ENCODE peak calls at places on chromosomes 13 and 19, in seven cellular contexts. One of them, this sample, is unnamed.

GRCh38 chr13:103948477-103948876 is 882.3 kb upstream of the SLC10A2 start:
- DNase-seq in HEK293T: no peak
- DNase-seq in mesenchymal stem cell: no peak
- DNase-seq in BE2C: no peak
- DNase-seq in HL-60: no peak
- DNase-seq in EH: no peak
- DNase-seq in stimulated activated CD4-positive, alpha-beta T cell treated with anti-CD3 and anti-CD28 coated beads, TNF-alpha, amount 100 ng/mL, for 1 hour: no peak
- DNase-seq in this sample: no peak

GRCh38 chr13:21344662-21345176 is 114.4 kb downstream of the ZDHHC20 start:
- DNase-seq in HEK293T: no peak
- DNase-seq in mesenchymal stem cell: no peak
- DNase-seq in BE2C: no peak
- DNase-seq in HL-60: peak
- DNase-seq in EH: no peak
- DNase-seq in stimulated activated CD4-positive, alpha-beta T cell treated with anti-CD3 and anti-CD28 coated beads, TNF-alpha, amount 100 ng/mL, for 1 hour: no peak
- DNase-seq in this sample: no peak

GRCh38 chr13:78102121-78102677 is 183.6 kb upstream of the EDNRB start:
- DNase-seq in HEK293T: no peak
- DNase-seq in mesenchymal stem cell: peak
- DNase-seq in BE2C: no peak
- DNase-seq in HL-60: peak
- DNase-seq in EH: peak
- DNase-seq in stimulated activated CD4-positive, alpha-beta T cell treated with anti-CD3 and anti-CD28 coated beads, TNF-alpha, amount 100 ng/mL, for 1 hour: no peak
- DNase-seq in this sample: no peak

GRCh38 chr13:59681630-59682311 is 482.0 kb downstream of the DIAPH3 start:
- DNase-seq in HEK293T: no peak
- DNase-seq in mesenchymal stem cell: no peak
- DNase-seq in BE2C: no peak
- DNase-seq in HL-60: no peak
- DNase-seq in EH: peak
- DNase-seq in stimulated activated CD4-positive, alpha-beta T cell treated with anti-CD3 and anti-CD28 coated beads, TNF-alpha, amount 100 ng/mL, for 1 hour: no peak
- DNase-seq in this sample: no peak

GRCh38 chr19:53597023-53597422 is 34.8 kb upstream of the DPRX start:
- DNase-seq in HEK293T: no peak
- DNase-seq in mesenchymal stem cell: no peak
- DNase-seq in BE2C: no peak
- DNase-seq in HL-60: no peak
- DNase-seq in EH: no peak
- DNase-seq in stimulated activated CD4-positive, alpha-beta T cell treated with anti-CD3 and anti-CD28 coated beads, TNF-alpha, amount 100 ng/mL, for 1 hour: no peak
- DNase-seq in this sample: no peak

GRCh38 chr13:26202365-26202972 is 19.6 kb downstream of the RNF6 start:
- DNase-seq in HEK293T: no peak
- DNase-seq in mesenchymal stem cell: peak
- DNase-seq in BE2C: no peak
- DNase-seq in HL-60: no peak
- DNase-seq in EH: peak
- DNase-seq in stimulated activated CD4-positive, alpha-beta T cell treated with anti-CD3 and anti-CD28 coated beads, TNF-alpha, amount 100 ng/mL, for 1 hour: no peak
- DNase-seq in this sample: no peak

GRCh38 chr19:11405846-11406643 is 13.1 kb downstream of the RGL3 start:
- DNase-seq in HEK293T: no peak
- DNase-seq in mesenchymal stem cell: no peak
- DNase-seq in BE2C: peak
- DNase-seq in HL-60: no peak
- DNase-seq in EH: no peak
- DNase-seq in stimulated activated CD4-positive, alpha-beta T cell treated with anti-CD3 and anti-CD28 coated beads, TNF-alpha, amount 100 ng/mL, for 1 hour: no peak
- DNase-seq in this sample: peak

GRCh38 chr19:34959021-34959420 is 5.0 kb downstream of the ZNF792 start:
- DNase-seq in HEK293T: no peak
- DNase-seq in mesenchymal stem cell: no peak
- DNase-seq in BE2C: no peak
- DNase-seq in HL-60: no peak
- DNase-seq in EH: no peak
- DNase-seq in stimulated activated CD4-positive, alpha-beta T cell treated with anti-CD3 and anti-CD28 coated beads, TNF-alpha, amount 100 ng/mL, for 1 hour: no peak
- DNase-seq in this sample: no peak

GRCh38 chr13:99103536-99103935 is 97.1 kb upstream of the UBAC2 start:
- DNase-seq in HEK293T: peak
- DNase-seq in mesenchymal stem cell: no peak
- DNase-seq in BE2C: no peak
- DNase-seq in HL-60: no peak
- DNase-seq in EH: no peak
- DNase-seq in stimulated activated CD4-positive, alpha-beta T cell treated with anti-CD3 and anti-CD28 coated beads, TNF-alpha, amount 100 ng/mL, for 1 hour: no peak
- DNase-seq in this sample: peak

GRCh38 chr13:75364131-75364713 is 117.7 kb downstream of the TBC1D4 start:
- DNase-seq in HEK293T: no peak
- DNase-seq in mesenchymal stem cell: no peak
- DNase-seq in BE2C: no peak
- DNase-seq in HL-60: no peak
- DNase-seq in EH: no peak
- DNase-seq in stimulated activated CD4-positive, alpha-beta T cell treated with anti-CD3 and anti-CD28 coated beads, TNF-alpha, amount 100 ng/mL, for 1 hour: no peak
- DNase-seq in this sample: no peak

GRCh38 chr13:102642475-102642874 is 45.7 kb downstream of the TPP2 start:
- DNase-seq in HEK293T: no peak
- DNase-seq in mesenchymal stem cell: no peak
- DNase-seq in BE2C: no peak
- DNase-seq in HL-60: no peak
- DNase-seq in EH: no peak
- DNase-seq in stimulated activated CD4-positive, alpha-beta T cell treated with anti-CD3 and anti-CD28 coated beads, TNF-alpha, amount 100 ng/mL, for 1 hour: no peak
- DNase-seq in this sample: peak

GRCh38 chr19:41997121-41997850 is 3.3 kb upstream of the ATP1A3 start:
- DNase-seq in HEK293T: peak
- DNase-seq in mesenchymal stem cell: peak
- DNase-seq in BE2C: peak
- DNase-seq in HL-60: no peak
- DNase-seq in EH: peak
- DNase-seq in stimulated activated CD4-positive, alpha-beta T cell treated with anti-CD3 and anti-CD28 coated beads, TNF-alpha, amount 100 ng/mL, for 1 hour: no peak
- DNase-seq in this sample: peak

GRCh38 chr13:48393698-48394085 is 19.2 kb downstream of the LPAR6 start:
- DNase-seq in HEK293T: no peak
- DNase-seq in mesenchymal stem cell: peak
- DNase-seq in BE2C: no peak
- DNase-seq in HL-60: peak
- DNase-seq in EH: no peak
- DNase-seq in stimulated activated CD4-positive, alpha-beta T cell treated with anti-CD3 and anti-CD28 coated beads, TNF-alpha, amount 100 ng/mL, for 1 hour: no peak
- DNase-seq in this sample: no peak

GRCh38 chr13:44155422-44156293 is 218.0 kb upstream of the SERP2 start:
- DNase-seq in HEK293T: peak
- DNase-seq in mesenchymal stem cell: peak
- DNase-seq in BE2C: no peak
- DNase-seq in HL-60: no peak
- DNase-seq in EH: peak
- DNase-seq in stimulated activated CD4-positive, alpha-beta T cell treated with anti-CD3 and anti-CD28 coated beads, TNF-alpha, amount 100 ng/mL, for 1 hour: no peak
- DNase-seq in this sample: peak

GRCh38 chr13:49046002-49046401 is 70.3 kb downstream of the FNDC3A start:
- DNase-seq in HEK293T: no peak
- DNase-seq in mesenchymal stem cell: no peak
- DNase-seq in BE2C: no peak
- DNase-seq in HL-60: no peak
- DNase-seq in EH: peak
- DNase-seq in stimulated activated CD4-positive, alpha-beta T cell treated with anti-CD3 and anti-CD28 coated beads, TNF-alpha, amount 100 ng/mL, for 1 hour: no peak
- DNase-seq in this sample: no peak

GRCh38 chr13:40447857-40448256 is 218.6 kb downstream of the FOXO1 start:
- DNase-seq in HEK293T: no peak
- DNase-seq in mesenchymal stem cell: no peak
- DNase-seq in BE2C: no peak
- DNase-seq in HL-60: no peak
- DNase-seq in EH: no peak
- DNase-seq in stimulated activated CD4-positive, alpha-beta T cell treated with anti-CD3 and anti-CD28 coated beads, TNF-alpha, amount 100 ng/mL, for 1 hour: no peak
- DNase-seq in this sample: no peak

GRCh38 chr13:23461544-23461943 is 28.0 kb upstream of the SACS start:
- DNase-seq in HEK293T: no peak
- DNase-seq in mesenchymal stem cell: no peak
- DNase-seq in BE2C: no peak
- DNase-seq in HL-60: no peak
- DNase-seq in EH: no peak
- DNase-seq in stimulated activated CD4-positive, alpha-beta T cell treated with anti-CD3 and anti-CD28 coated beads, TNF-alpha, amount 100 ng/mL, for 1 hour: no peak
- DNase-seq in this sample: no peak

GRCh38 chr19:6020166-6020967 is 42.4 kb upstream of the RANBP3 start:
- DNase-seq in HEK293T: no peak
- DNase-seq in mesenchymal stem cell: peak
- DNase-seq in BE2C: no peak
- DNase-seq in HL-60: no peak
- DNase-seq in EH: peak
- DNase-seq in stimulated activated CD4-positive, alpha-beta T cell treated with anti-CD3 and anti-CD28 coated beads, TNF-alpha, amount 100 ng/mL, for 1 hour: no peak
- DNase-seq in this sample: no peak

GRCh38 chr13:101127741-101128353 is 288.5 kb downstream of the NALCN start:
- DNase-seq in HEK293T: peak
- DNase-seq in mesenchymal stem cell: peak
- DNase-seq in BE2C: peak
- DNase-seq in HL-60: no peak
- DNase-seq in EH: peak
- DNase-seq in stimulated activated CD4-positive, alpha-beta T cell treated with anti-CD3 and anti-CD28 coated beads, TNF-alpha, amount 100 ng/mL, for 1 hour: no peak
- DNase-seq in this sample: peak

GRCh38 chr13:41457589-41458186 is 338 bp downstream of the RGCC start:
- DNase-seq in HEK293T: peak
- DNase-seq in mesenchymal stem cell: no peak
- DNase-seq in BE2C: no peak
- DNase-seq in HL-60: no peak
- DNase-seq in EH: no peak
- DNase-seq in stimulated activated CD4-positive, alpha-beta T cell treated with anti-CD3 and anti-CD28 coated beads, TNF-alpha, amount 100 ng/mL, for 1 hour: no peak
- DNase-seq in this sample: peak

GRCh38 chr19:8461891-8462290 is 17.1 kb downstream of the HNRNPM start:
- DNase-seq in HEK293T: no peak
- DNase-seq in mesenchymal stem cell: no peak
- DNase-seq in BE2C: no peak
- DNase-seq in HL-60: no peak
- DNase-seq in EH: no peak
- DNase-seq in stimulated activated CD4-positive, alpha-beta T cell treated with anti-CD3 and anti-CD28 coated beads, TNF-alpha, amount 100 ng/mL, for 1 hour: no peak
- DNase-seq in this sample: no peak

GRCh38 chr19:42122691-42123607 is 9.3 kb downstream of the POU2F2 start:
- DNase-seq in HEK293T: no peak
- DNase-seq in mesenchymal stem cell: no peak
- DNase-seq in BE2C: no peak
- DNase-seq in HL-60: no peak
- DNase-seq in EH: no peak
- DNase-seq in stimulated activated CD4-positive, alpha-beta T cell treated with anti-CD3 and anti-CD28 coated beads, TNF-alpha, amount 100 ng/mL, for 1 hour: no peak
- DNase-seq in this sample: no peak

GRCh38 chr13:76148374-76148773 is 512.2 kb downstream of the LMO7 start:
- DNase-seq in HEK293T: no peak
- DNase-seq in mesenchymal stem cell: no peak
- DNase-seq in BE2C: no peak
- DNase-seq in HL-60: no peak
- DNase-seq in EH: no peak
- DNase-seq in stimulated activated CD4-positive, alpha-beta T cell treated with anti-CD3 and anti-CD28 coated beads, TNF-alpha, amount 100 ng/mL, for 1 hour: no peak
- DNase-seq in this sample: no peak

GRCh38 chr19:8084152-8084551 is 31.6 kb downstream of the CCL25 start:
- DNase-seq in HEK293T: no peak
- DNase-seq in mesenchymal stem cell: no peak
- DNase-seq in BE2C: no peak
- DNase-seq in HL-60: no peak
- DNase-seq in EH: no peak
- DNase-seq in stimulated activated CD4-positive, alpha-beta T cell treated with anti-CD3 and anti-CD28 coated beads, TNF-alpha, amount 100 ng/mL, for 1 hour: no peak
- DNase-seq in this sample: no peak

GRCh38 chr13:28100149-28101121 is at the start of gene FLT3:
- DNase-seq in HEK293T: peak
- DNase-seq in mesenchymal stem cell: peak
- DNase-seq in BE2C: peak
- DNase-seq in HL-60: peak
- DNase-seq in EH: peak
- DNase-seq in stimulated activated CD4-positive, alpha-beta T cell treated with anti-CD3 and anti-CD28 coated beads, TNF-alpha, amount 100 ng/mL, for 1 hour: no peak
- DNase-seq in this sample: peak

GRCh38 chr13:98783856-98784478 is 31.5 kb upstream of the SLC15A1 start:
- DNase-seq in HEK293T: no peak
- DNase-seq in mesenchymal stem cell: no peak
- DNase-seq in BE2C: no peak
- DNase-seq in HL-60: no peak
- DNase-seq in EH: no peak
- DNase-seq in stimulated activated CD4-positive, alpha-beta T cell treated with anti-CD3 and anti-CD28 coated beads, TNF-alpha, amount 100 ng/mL, for 1 hour: no peak
- DNase-seq in this sample: no peak

GRCh38 chr19:13172335-13173128 is 22.3 kb downstream of the IER2 start:
- DNase-seq in HEK293T: peak
- DNase-seq in mesenchymal stem cell: peak
- DNase-seq in BE2C: peak
- DNase-seq in HL-60: no peak
- DNase-seq in EH: peak
- DNase-seq in stimulated activated CD4-positive, alpha-beta T cell treated with anti-CD3 and anti-CD28 coated beads, TNF-alpha, amount 100 ng/mL, for 1 hour: peak
- DNase-seq in this sample: peak

This sample was measured in iPS-NIHi11.